ENCODE peak calls at places on chromosome 19, in five cellular contexts. One of them, this sample, is unnamed.

GRCh38 chr19:49335071-49335783 is at the start of gene CD37:
- DNase-seq in heart left ventricle: no peak
- DNase-seq in HFF-Myc: no peak
- DNase-seq in psoas muscle: no peak
- DNase-seq in colonic mucosa: peak
- DNase-seq in this sample: no peak

GRCh38 chr19:14606627-14607026 is 23.7 kb downstream of the CLEC17A start:
- DNase-seq in heart left ventricle: no peak
- DNase-seq in colonic mucosa: no peak
- DNase-seq in HFF-Myc: no peak
- DNase-seq in psoas muscle: no peak
- DNase-seq in this sample: no peak

GRCh38 chr19:14146789-14147216 is 10.4 kb upstream of the ASF1B start:
- DNase-seq in heart left ventricle: no peak
- DNase-seq in colonic mucosa: no peak
- DNase-seq in HFF-Myc: no peak
- DNase-seq in psoas muscle: no peak
- DNase-seq in this sample: no peak

GRCh38 chr19:40192758-40193586 is 1.7 kb downstream of the MAP3K10 start:
- DNase-seq in psoas muscle: no peak
- DNase-seq in HFF-Myc: no peak
- DNase-seq in heart left ventricle: no peak
- DNase-seq in colonic mucosa: no peak
- DNase-seq in this sample: no peak

GRCh38 chr19:9869008-9869617 is 34.0 kb downstream of the PIN1 start:
- DNase-seq in psoas muscle: no peak
- DNase-seq in colonic mucosa: no peak
- DNase-seq in HFF-Myc: no peak
- DNase-seq in heart left ventricle: no peak
- DNase-seq in this sample: no peak

GRCh38 chr19:35458821-35459391 is 10.8 kb downstream of the FFAR2 start:
- DNase-seq in heart left ventricle: no peak
- DNase-seq in colonic mucosa: peak
- DNase-seq in HFF-Myc: no peak
- DNase-seq in psoas muscle: peak
- DNase-seq in this sample: no peak

GRCh38 chr19:10122066-10122465 is 2.4 kb upstream of the EIF3G start:
- DNase-seq in heart left ventricle: no peak
- DNase-seq in HFF-Myc: no peak
- DNase-seq in colonic mucosa: no peak
- DNase-seq in psoas muscle: no peak
- DNase-seq in this sample: no peak

GRCh38 chr19:14385492-14385891 is 4.2 kb downstream of the ADGRE5 start:
- DNase-seq in heart left ventricle: no peak
- DNase-seq in HFF-Myc: no peak
- DNase-seq in colonic mucosa: no peak
- DNase-seq in psoas muscle: no peak
- DNase-seq in this sample: no peak

GRCh38 chr19:13154911-13155471 is 4.8 kb downstream of the IER2 start:
- DNase-seq in colonic mucosa: peak
- DNase-seq in psoas muscle: peak
- DNase-seq in HFF-Myc: no peak
- DNase-seq in heart left ventricle: peak
- DNase-seq in this sample: peak

GRCh38 chr19:48676887-48677286 is 4.1 kb upstream of the NTN5 start:
- DNase-seq in heart left ventricle: no peak
- DNase-seq in psoas muscle: no peak
- DNase-seq in colonic mucosa: peak
- DNase-seq in HFF-Myc: no peak
- DNase-seq in this sample: no peak

GRCh38 chr19:27652796-27653195 is 1560.2 kb downstream of the UQCRFS1 start:
- DNase-seq in heart left ventricle: no peak
- DNase-seq in HFF-Myc: no peak
- DNase-seq in psoas muscle: no peak
- DNase-seq in colonic mucosa: no peak
- DNase-seq in this sample: no peak

GRCh38 chr19:5119297-5119998 is 150.5 kb downstream of the KDM4B start:
- DNase-seq in psoas muscle: no peak
- DNase-seq in heart left ventricle: no peak
- DNase-seq in HFF-Myc: no peak
- DNase-seq in colonic mucosa: no peak
- DNase-seq in this sample: no peak

GRCh38 chr19:35756373-35757230 is at the start of gene HSPB6:
- DNase-seq in HFF-Myc: no peak
- DNase-seq in heart left ventricle: peak
- DNase-seq in psoas muscle: peak
- DNase-seq in colonic mucosa: peak
- DNase-seq in this sample: no peak

GRCh38 chr19:36113895-36114762 is 546 bp downstream of the POLR2I start:
- DNase-seq in psoas muscle: peak
- DNase-seq in colonic mucosa: no peak
- DNase-seq in HFF-Myc: no peak
- DNase-seq in heart left ventricle: peak
- DNase-seq in this sample: no peak

GRCh38 chr19:13262450-13262849 is 112.2 kb downstream of the IER2 start:
- DNase-seq in heart left ventricle: no peak
- DNase-seq in psoas muscle: no peak
- DNase-seq in colonic mucosa: no peak
- DNase-seq in HFF-Myc: peak
- DNase-seq in this sample: peak

GRCh38 chr19:12155324-12155723 is 1.2 kb downstream of the ZNF625 start:
- DNase-seq in heart left ventricle: no peak
- DNase-seq in HFF-Myc: no peak
- DNase-seq in psoas muscle: no peak
- DNase-seq in colonic mucosa: no peak
- DNase-seq in this sample: no peak

GRCh38 chr19:42059196-42059595 is 10.8 kb downstream of the GRIK5 start:
- DNase-seq in colonic mucosa: no peak
- DNase-seq in HFF-Myc: no peak
- DNase-seq in psoas muscle: no peak
- DNase-seq in heart left ventricle: no peak
- DNase-seq in this sample: no peak

GRCh38 chr19:5808120-5808816 is 3.4 kb downstream of the NRTN start:
- DNase-seq in psoas muscle: no peak
- DNase-seq in colonic mucosa: no peak
- DNase-seq in heart left ventricle: no peak
- DNase-seq in HFF-Myc: no peak
- DNase-seq in this sample: no peak

GRCh38 chr19:30856376-30856775 is 484.2 kb downstream of the ZNF536 start:
- DNase-seq in psoas muscle: no peak
- DNase-seq in HFF-Myc: no peak
- DNase-seq in heart left ventricle: no peak
- DNase-seq in colonic mucosa: no peak
- DNase-seq in this sample: no peak

GRCh38 chr19:14410054-14410774 is 8.9 kb downstream of the DDX39A start:
- DNase-seq in colonic mucosa: no peak
- DNase-seq in psoas muscle: no peak
- DNase-seq in HFF-Myc: no peak
- DNase-seq in heart left ventricle: no peak
- DNase-seq in this sample: no peak

GRCh38 chr19:36041831-36042230 is 9.2 kb upstream of the CLIP3 start:
- DNase-seq in HFF-Myc: peak
- DNase-seq in psoas muscle: no peak
- DNase-seq in heart left ventricle: no peak
- DNase-seq in colonic mucosa: no peak
- DNase-seq in this sample: no peak

GRCh38 chr19:10864538-10864899 is 6.8 kb upstream of the CARM1 start:
- DNase-seq in HFF-Myc: no peak
- DNase-seq in colonic mucosa: peak
- DNase-seq in heart left ventricle: peak
- DNase-seq in psoas muscle: peak
- DNase-seq in this sample: no peak

GRCh38 chr19:15265849-15266248 is 33.6 kb upstream of the EPHX3 start:
- DNase-seq in HFF-Myc: peak
- DNase-seq in psoas muscle: peak
- DNase-seq in heart left ventricle: peak
- DNase-seq in colonic mucosa: peak
- DNase-seq in this sample: no peak

GRCh38 chr19:51784109-51784785 is 10.7 kb upstream of the FPR3 start:
- DNase-seq in psoas muscle: no peak
- DNase-seq in heart left ventricle: no peak
- DNase-seq in HFF-Myc: no peak
- DNase-seq in colonic mucosa: no peak
- DNase-seq in this sample: no peak

GRCh38 chr19:1855828-1856255 is 7.5 kb downstream of the KLF16 start:
- DNase-seq in colonic mucosa: peak
- DNase-seq in HFF-Myc: no peak
- DNase-seq in psoas muscle: no peak
- DNase-seq in heart left ventricle: no peak
- DNase-seq in this sample: no peak

GRCh38 chr19:55563261-55563690 is 17.4 kb downstream of the ZNF579 start:
- DNase-seq in psoas muscle: peak
- DNase-seq in heart left ventricle: peak
- DNase-seq in colonic mucosa: no peak
- DNase-seq in HFF-Myc: no peak
- DNase-seq in this sample: no peak

GRCh38 chr19:798415-799075 is 1.3 kb downstream of the PTBP1 start:
- DNase-seq in colonic mucosa: peak
- DNase-seq in HFF-Myc: no peak
- DNase-seq in heart left ventricle: peak
- DNase-seq in psoas muscle: peak
- DNase-seq in this sample: no peak

GRCh38 chr19:51754770-51755169 is 3.1 kb upstream of the FPR1 start:
- DNase-seq in colonic mucosa: no peak
- DNase-seq in heart left ventricle: no peak
- DNase-seq in HFF-Myc: no peak
- DNase-seq in psoas muscle: no peak
- DNase-seq in this sample: no peak

GRCh38 chr19:1206063-1206732 is 620 bp downstream of the STK11 start:
- DNase-seq in HFF-Myc: no peak
- DNase-seq in heart left ventricle: no peak
- DNase-seq in colonic mucosa: no peak
- DNase-seq in psoas muscle: no peak
- DNase-seq in this sample: no peak

GRCh38 chr19:367561-367960 is 23.0 kb upstream of the MIER2 start:
- DNase-seq in HFF-Myc: no peak
- DNase-seq in colonic mucosa: no peak
- DNase-seq in psoas muscle: no peak
- DNase-seq in heart left ventricle: no peak
- DNase-seq in this sample: no peak

GRCh38 chr19:12840091-12841079 is 2.1 kb downstream of the MAST1 start:
- DNase-seq in HFF-Myc: peak
- DNase-seq in colonic mucosa: peak
- DNase-seq in psoas muscle: peak
- DNase-seq in heart left ventricle: no peak
- DNase-seq in this sample: no peak

GRCh38 chr19:33224694-33225457 is 774 bp downstream of the SLC7A10 start:
- DNase-seq in heart left ventricle: no peak
- DNase-seq in psoas muscle: no peak
- DNase-seq in colonic mucosa: no peak
- DNase-seq in HFF-Myc: no peak
- DNase-seq in this sample: no peak

GRCh38 chr19:49442354-49442753 is 1.0 kb upstream of the SLC17A7 start:
- DNase-seq in colonic mucosa: no peak
- DNase-seq in heart left ventricle: peak
- DNase-seq in HFF-Myc: no peak
- DNase-seq in psoas muscle: peak
- DNase-seq in this sample: no peak

GRCh38 chr19:34556500-34556899 is 74.9 kb downstream of the WTIP start:
- DNase-seq in psoas muscle: no peak
- DNase-seq in colonic mucosa: no peak
- DNase-seq in HFF-Myc: peak
- DNase-seq in heart left ventricle: no peak
- DNase-seq in this sample: no peak

GRCh38 chr19:39398297-39398864 is 7.2 kb downstream of the MED29 start:
- DNase-seq in heart left ventricle: peak
- DNase-seq in colonic mucosa: peak
- DNase-seq in psoas muscle: peak
- DNase-seq in HFF-Myc: no peak
- DNase-seq in this sample: no peak

GRCh38 chr19:53877361-53877766 is 4.6 kb upstream of the PRKCG start:
- DNase-seq in HFF-Myc: no peak
- DNase-seq in heart left ventricle: no peak
- DNase-seq in colonic mucosa: no peak
- DNase-seq in psoas muscle: no peak
- DNase-seq in this sample: no peak

GRCh38 chr19:3469638-3470499 is 10.5 kb downstream of the SMIM24 start:
- DNase-seq in heart left ventricle: no peak
- DNase-seq in psoas muscle: no peak
- DNase-seq in HFF-Myc: no peak
- DNase-seq in colonic mucosa: no peak
- DNase-seq in this sample: no peak
- TF ChIP-seq CTCF in heart left ventricle: peak
- TF ChIP-seq CTCF in psoas muscle: no peak
- TF ChIP-seq CTCF in HFF-Myc: no peak
- TF ChIP-seq CTCF in colonic mucosa: no peak
- TF ChIP-seq CTCF in this sample: peak

DNA sequence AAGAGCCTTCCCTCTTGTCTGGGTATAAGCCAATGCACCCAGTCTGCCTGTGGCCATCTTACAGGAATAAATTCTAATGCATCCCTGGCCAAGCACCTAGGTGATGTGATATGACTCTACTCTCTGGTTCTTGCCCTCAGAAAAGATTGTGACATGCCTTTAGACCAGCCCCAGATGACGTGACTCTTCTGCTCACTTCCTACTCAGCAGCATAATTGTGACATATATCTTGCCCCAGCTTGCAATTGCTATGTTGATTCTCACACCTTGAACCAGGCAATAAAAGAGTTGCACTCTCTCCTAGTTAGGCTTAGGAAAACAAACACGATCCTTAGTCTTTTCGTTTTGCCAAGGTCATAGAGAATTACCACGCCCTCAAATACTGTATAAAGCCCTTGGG is 13.3 kb upstream of the ZNF726 start:
- DNase-seq in psoas muscle: no peak
- DNase-seq in HFF-Myc: no peak
- DNase-seq in heart left ventricle: no peak
- DNase-seq in colonic mucosa: no peak
- DNase-seq in this sample: no peak
- H3K4me3 ChIP-seq in psoas muscle: no peak
- H3K4me3 ChIP-seq in HFF-Myc: no peak
- H3K4me3 ChIP-seq in heart left ventricle: no peak
- H3K4me3 ChIP-seq in colonic mucosa: no peak
- H3K4me3 ChIP-seq in this sample: no peak

DNA sequence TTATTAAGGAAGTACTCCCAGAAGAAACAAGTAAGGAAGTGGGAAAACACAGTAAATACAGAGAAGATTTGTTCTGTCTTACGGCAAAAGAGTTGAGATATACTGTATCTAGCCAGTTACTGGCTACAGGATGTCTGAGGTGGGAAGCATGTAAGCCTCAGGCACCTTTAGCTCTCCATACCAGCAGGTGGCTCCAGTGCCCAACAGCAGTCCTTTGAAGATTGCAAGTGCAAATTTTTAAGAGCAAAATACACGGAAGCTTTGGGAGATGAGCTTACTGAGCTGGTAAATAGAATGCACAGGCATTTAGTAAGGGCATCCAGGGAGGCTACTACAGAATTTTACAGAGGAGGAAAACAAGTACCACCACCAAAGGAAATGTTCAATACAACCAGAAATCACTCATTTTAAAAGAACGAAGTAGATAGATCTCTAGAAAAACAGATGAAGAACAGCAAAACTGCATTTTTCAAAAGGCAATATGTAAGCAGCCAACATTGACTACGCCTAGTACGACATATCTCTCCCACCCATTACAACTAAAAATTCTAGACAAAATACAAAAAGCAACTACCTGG is 57.9 kb upstream of the VSTM2B start:
- DNase-seq in psoas muscle: no peak
- DNase-seq in colonic mucosa: no peak
- DNase-seq in heart left ventricle: no peak
- DNase-seq in HFF-Myc: peak
- DNase-seq in this sample: no peak
- TF ChIP-seq CTCF in psoas muscle: no peak
- TF ChIP-seq CTCF in colonic mucosa: no peak
- TF ChIP-seq CTCF in heart left ventricle: no peak
- TF ChIP-seq CTCF in HFF-Myc: peak
- TF ChIP-seq CTCF in this sample: peak

GRCh38 chr19:50500753-50501151 is 10.2 kb downstream of the JOSD2 start:
- DNase-seq in colonic mucosa: no peak
- DNase-seq in heart left ventricle: no peak
- DNase-seq in psoas muscle: peak
- DNase-seq in HFF-Myc: no peak
- DNase-seq in this sample: no peak
- H3K4me3 ChIP-seq in colonic mucosa: no peak
- H3K4me3 ChIP-seq in heart left ventricle: peak
- H3K4me3 ChIP-seq in psoas muscle: peak
- H3K4me3 ChIP-seq in HFF-Myc: no peak
- H3K4me3 ChIP-seq in this sample: no peak

This sample was measured in GM12864.